ENCODE peak calls at places on chromosomes 3 and 15, in eight cellular contexts. P is neural progenitor cell, I is astrocyte, O is H1, E is HCT116, T is endothelial cell of umbilical vein, Y is DND-41, D is GM23248. V is an unnamed sample.

GRCh38 chr3:131812433-131812832 is 222.4 kb downstream of the CPNE4 start:
- DNase-seq in P (no peak), I (no peak), O (no peak), E (no peak), T (no peak), Y (no peak), D (peak), V (no peak)

GRCh38 chr15:83380682-83381081 is 66.5 kb upstream of the SH3GL3 start:
- DNase-seq in P (peak), I (peak), O (no peak), E (peak), T (peak), Y (peak), D (peak), V (peak)

GRCh38 chr3:195241592-195242355 is 29.2 kb downstream of the XXYLT1 start:
- DNase-seq in P (no peak), I (no peak), O (no peak), E (no peak), T (no peak), Y (no peak), D (peak), V (no peak)

GRCh38 chr3:155217591-155217990 is 75.9 kb downstream of the STRIT1 start:
- DNase-seq in P (no peak), I (no peak), O (no peak), E (no peak), T (no peak), Y (no peak), D (peak), V (peak)

GRCh38 chr15:71316911-71317310 is 201.6 kb downstream of the THSD4 start:
- DNase-seq in P (no peak), I (no peak), O (no peak), E (no peak), T (no peak), Y (no peak), D (no peak), V (no peak)

GRCh38 chr3:132554437-132554836 is 42.6 kb upstream of the ACKR4 start:
- DNase-seq in P (no peak), I (peak), O (no peak), E (no peak), T (peak), Y (no peak), D (no peak), V (peak)

GRCh38 chr3:183306798-183307671 is 54.0 kb downstream of the B3GNT5 start:
- DNase-seq in P (no peak), I (peak), O (no peak), E (no peak), T (no peak), Y (no peak), D (peak), V (peak)

GRCh38 chr15:35697549-35698299 is 151.8 kb upstream of the DPH6 start:
- DNase-seq in P (peak), I (peak), O (no peak), E (no peak), T (peak), Y (no peak), D (peak), V (peak)

GRCh38 chr3:136818851-136819783 is at the start of gene SLC35G2:
- DNase-seq in P (peak), I (peak), O (no peak), E (no peak), T (peak), Y (peak), D (peak), V (peak)

GRCh38 chr3:50626406-50626805 is 9.5 kb downstream of the MAPKAPK3 start:
- DNase-seq in P (no peak), I (no peak), O (no peak), E (no peak), T (no peak), Y (peak), D (no peak), V (no peak)

GRCh38 chr3:182284793-182285192 is 508.5 kb upstream of the ATP11B start:
- DNase-seq in P (no peak), I (no peak), O (peak), E (no peak), T (no peak), Y (no peak), D (no peak), V (no peak)
- TF ChIP-seq EZH2 in P (no peak), I (no peak), O (no peak), E (no peak), T (no peak), Y (no peak), D (no peak), V (no peak)

GRCh38 chr3:148757238-148757930 is 59.7 kb downstream of the AGTR1 start:
- DNase-seq in P (no peak), I (peak), O (no peak), E (no peak), T (no peak), Y (no peak), D (peak), V (peak)
- H3K9ac ChIP-seq in P (no peak), I (no peak), O (no peak), E (no peak), T (no peak), Y (no peak), D (no peak), V (no peak)

GRCh38 chr3:111069974-111070751 is 1.5 kb upstream of the NECTIN3 start:
- DNase-seq in P (peak), I (peak), O (no peak), E (no peak), T (no peak), Y (no peak), D (peak), V (peak)
- TF ChIP-seq EZH2 in P (no peak), I (no peak), O (no peak), E (no peak), T (no peak), Y (no peak), D (no peak), V (no peak)

GRCh38 chr3:42856544-42856943 is 19.1 kb downstream of the CYP8B1 start:
- DNase-seq in P (no peak), I (no peak), O (no peak), E (no peak), T (no peak), Y (no peak), D (no peak), V (no peak)

GRCh38 chr3:42853056-42853455 is 22.6 kb downstream of the CYP8B1 start:
- DNase-seq in P (no peak), I (no peak), O (no peak), E (no peak), T (no peak), Y (no peak), D (no peak), V (no peak)

GRCh38 chr3:42855547-42856380 is 19.9 kb downstream of the CYP8B1 start:
- DNase-seq in P (no peak), I (no peak), O (no peak), E (no peak), T (no peak), Y (no peak), D (no peak), V (no peak)

GRCh38 chr3:42853739-42854302 is 21.9 kb downstream of the CYP8B1 start:
- DNase-seq in P (no peak), I (no peak), O (no peak), E (no peak), T (no peak), Y (no peak), D (no peak), V (no peak)

DNA sequence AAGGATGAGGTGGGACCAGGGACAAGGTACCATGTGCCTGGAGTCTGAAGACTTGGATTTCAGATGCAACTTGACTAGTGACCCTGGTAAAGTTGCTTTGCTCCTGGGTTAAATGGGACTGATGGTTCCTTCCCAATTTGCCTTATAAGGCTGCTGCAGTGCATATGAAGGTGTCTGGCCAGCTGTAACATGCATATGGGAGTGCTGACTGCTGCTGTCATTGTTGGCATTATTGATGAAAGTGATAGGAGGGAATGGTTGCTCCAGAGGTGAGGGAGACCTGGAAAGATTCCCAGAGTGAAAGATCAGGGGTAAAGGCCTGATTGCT is 20.5 kb downstream of the CYP8B1 start:
- DNase-seq in P (no peak), I (no peak), O (no peak), E (no peak), T (no peak), Y (no peak), D (no peak), V (no peak)
- H3K9ac ChIP-seq in P (no peak), I (no peak), O (no peak), E (no peak), T (no peak), Y (no peak), D (no peak), V (no peak)